ENCODE peak calls at places on chromosomes 11 and 22, in nine cellular contexts. J is stimulated activated CD8-positive, alpha-beta memory T cell treated with anti-CD3 and anti-CD28 coated beads, Interleukin-2, amount 100 ng/mL, for 1 hour; F is H9; H is glomerular endothelial cell; Q is stimulated activated CD4-positive, alpha-beta T cell treated with anti-CD3 and anti-CD28 coated beads, Interleukin-4, amount 100 ng/mL, for 4 hours; X is prostate gland; R is small intestine; K is Ammon's horn; Y is anterior cingulate cortex. D is an unnamed sample.

GRCh38 chr22:50739894-50740293 is 1.9 kb downstream of the ACR start:
- DNase-seq in Q (no peak), Y (no peak), H (no peak), K (no peak), J (no peak), F (no peak), X (no peak), R (no peak), D (peak; percentile 23)

GRCh38 chr11:35112056-35112845 is 26.7 kb upstream of the CD44 start:
- DNase-seq in Q (no peak), R (no peak), Y (no peak), H (no peak), F (no peak), J (no peak), K (no peak), X (no peak), D (no peak)

GRCh38 chr11:70430122-70430521 is 31.8 kb downstream of the CTTN start:
- DNase-seq in X (no peak), R (no peak), F (no peak), K (no peak), Q (no peak), J (no peak), Y (no peak), H (no peak), D (no peak)

GRCh38 chr11:76230392-76230791 is 24.1 kb upstream of the WNT11 start:
- DNase-seq in J (no peak), F (no peak), Q (no peak), Y (no peak), R (no peak), K (no peak), H (no peak), X (no peak), D (no peak)

GRCh38 chr11:31509017-31509411 is 408 bp downstream of the IMMP1L start:
- DNase-seq in Q (no peak), J (no peak), Y (no peak), R (no peak), H (peak; percentile 14), F (no peak), K (peak; percentile 14), X (no peak), D (no peak)

GRCh38 chr22:44360686-44361381 is 48.1 kb upstream of the SHISAL1 start:
- DNase-seq in F (no peak), J (no peak), H (no peak), K (no peak), Q (no peak), X (peak; percentile 69), Y (no peak), R (no peak), D (peak; percentile 50)

GRCh38 chr11:45663486-45664375 is 1.7 kb downstream of the CHST1 start:
- DNase-seq in Y (no peak), K (no peak), F (no peak), X (no peak), H (no peak), Q (no peak), J (no peak), R (no peak), D (no peak)

GRCh38 chr11:113202431-113202830 is 112.0 kb upstream of the TTC12 start:
- DNase-seq in Y (no peak), J (no peak), K (no peak), R (no peak), Q (no peak), X (no peak), F (no peak), H (no peak), D (no peak)

GRCh38 chr22:45318168-45318557 is 8.4 kb downstream of the FAM118A start:
- DNase-seq in F (no peak), Y (no peak), R (peak; percentile 67), H (peak; percentile 95), X (no peak), Q (peak; percentile 90), K (peak; percentile 81), J (peak; percentile 76), D (peak; percentile 56)

GRCh38 chr11:12390687-12391110 is 13.3 kb downstream of the PARVA start:
- DNase-seq in Y (no peak), Q (no peak), F (no peak), H (no peak), J (no peak), R (no peak), X (no peak), K (no peak), D (no peak)

GRCh38 chr22:17198188-17199130 is 20.8 kb downstream of the ADA2 start:
- DNase-seq in F (peak; percentile 93), X (peak; percentile 46), R (peak; percentile 28), Q (no peak), H (no peak), J (no peak), K (peak; percentile 21), Y (no peak), D (no peak)

GRCh38 chr11:63551889-63552266 is 11.3 kb downstream of the PLAAT2 start:
- DNase-seq in R (no peak), X (no peak), K (no peak), Y (no peak), Q (no peak), F (peak; percentile 18), H (no peak), J (no peak), D (no peak)

GRCh38 chr22:19710020-19710768 is 4.1 kb upstream of the SEPTIN5 start:
- DNase-seq in X (no peak), K (no peak), J (no peak), H (no peak), R (no peak), Q (no peak), Y (no peak), F (peak; percentile 25), D (no peak)

GRCh38 chr11:97607301-97608000 is 1217.6 kb downstream of the JRKL start:
- DNase-seq in R (no peak), X (no peak), K (no peak), Q (no peak), J (no peak), F (no peak), H (no peak), Y (no peak), D (no peak)

GRCh38 chr22:24426859-24427499 is 420 bp upstream of the ADORA2A start:
- DNase-seq in K (no peak), R (no peak), Q (no peak), Y (no peak), J (no peak), F (no peak), H (no peak), X (no peak), D (no peak)

GRCh38 chr11:62996271-62996670 is 11.5 kb upstream of the SLC22A6 start:
- DNase-seq in J (no peak), Q (no peak), K (no peak), H (no peak), R (no peak), Y (no peak), F (no peak), X (no peak), D (no peak)

GRCh38 chr11:133020321-133020720 is 512.0 kb downstream of the OPCML start:
- DNase-seq in Q (no peak), H (no peak), X (no peak), K (no peak), J (no peak), F (no peak), Y (no peak), R (no peak), D (no peak)

GRCh38 chr11:61494341-61495038 is 14.1 kb upstream of the LRRC10B start:
- DNase-seq in K (no peak), Q (no peak), X (no peak), J (no peak), Y (no peak), F (no peak), R (no peak), H (no peak), D (no peak)

GRCh38 chr11:69419662-69420061 is 61.8 kb upstream of the LINC01488 start:
- DNase-seq in K (no peak), Y (no peak), J (no peak), H (no peak), X (no peak), F (no peak), R (no peak), Q (no peak), D (no peak)

GRCh38 chr22:23183107-23183698 is 2.9 kb downstream of the BCR start:
- DNase-seq in Q (no peak), R (peak; percentile 38), K (peak; percentile 88), J (no peak), Y (no peak), X (peak; percentile 58), F (peak; percentile 79), H (no peak), D (peak; percentile 57)

GRCh38 chr11:67776834-67777530 is 102.6 kb upstream of the ALDH3B2 start:
- DNase-seq in Q (no peak), X (no peak), Y (no peak), R (no peak), H (no peak), J (no peak), F (no peak), K (no peak), D (no peak)

GRCh38 chr22:18081416-18081815 is 3.6 kb downstream of the PEX26 start:
- DNase-seq in K (no peak), R (no peak), Y (no peak), Q (no peak), F (no peak), H (no peak), X (no peak), J (no peak), D (no peak)

GRCh38 chr11:45583981-45584380 is 81.4 kb downstream of the CHST1 start:
- DNase-seq in Q (no peak), Y (no peak), K (no peak), J (no peak), X (no peak), R (no peak), H (no peak), F (no peak), D (no peak)

GRCh38 chr22:39959640-39960447 is at the start of gene TMA7B:
- DNase-seq in K (peak; percentile 48), X (no peak), H (peak; percentile 23), F (peak; percentile 74), Y (no peak), J (no peak), Q (peak; percentile 32), R (peak; percentile 42), D (no peak)

GRCh38 chr11:73323464-73323863 is 15.4 kb downstream of the ARHGEF17 start:
- DNase-seq in J (no peak), Q (no peak), X (no peak), H (no peak), Y (no peak), K (peak; percentile 49), F (peak; percentile 84), R (no peak), D (peak; percentile 57)

GRCh38 chr22:37752189-37753061 is 55.3 kb upstream of the GCAT start:
- DNase-seq in F (no peak), H (no peak), K (peak; percentile 60), X (peak; percentile 88), J (no peak), Y (no peak), R (peak; percentile 67), Q (no peak), D (peak; percentile 92)

GRCh38 chr11:57379732-57380131 is 1.2 kb downstream of the PRG3 start:
- DNase-seq in H (no peak), F (peak; percentile 80), Q (no peak), R (no peak), J (no peak), X (no peak), Y (no peak), K (no peak), D (no peak)

GRCh38 chr11:124970925-124971324 is 16.9 kb downstream of the CCDC15 start:
- DNase-seq in R (peak; percentile 25), F (peak; percentile 45), X (no peak), Q (no peak), H (no peak), J (no peak), Y (no peak), K (no peak), D (no peak)

GRCh38 chr11:133907841-133908241 is 48.9 kb downstream of the IGSF9B start:
- DNase-seq in K (no peak), F (no peak), R (no peak), X (no peak), Q (no peak), J (no peak), Y (no peak), H (no peak), D (no peak)

D was measured in lung.